ENCODE peak calls at places on chromosome 18, in five cellular contexts. B, Q, P, V and O are unnamed samples.

GRCh38 chr18:11147962-11148654 is 1.3 kb downstream of the PIEZO2 start:
- DNase-seq in B (no peak), Q (no peak), P (no peak), V (no peak), O (no peak)

GRCh38 chr18:24497052-24497754 is 36.8 kb downstream of the HRH4 start:
- DNase-seq in B (no peak), Q (no peak), P (no peak), V (peak), O (no peak)

GRCh38 chr18:33152376-33152775 is 288.1 kb downstream of the CCDC178 start:
- DNase-seq in B (no peak), Q (no peak), P (no peak), V (no peak), O (no peak)

GRCh38 chr18:13800505-13801259 is 23.3 kb upstream of the MC5R start:
- DNase-seq in B (peak), Q (peak), P (peak), V (peak), O (peak)

GRCh38 chr18:4125246-4125938 is 329.7 kb downstream of the DLGAP1 start:
- DNase-seq in B (no peak), Q (no peak), P (no peak), V (no peak), O (no peak)

GRCh38 chr18:42883177-42883576 is 232.3 kb downstream of the RIT2 start:
- DNase-seq in B (no peak), Q (no peak), P (no peak), V (no peak), O (no peak)

GRCh38 chr18:52163478-52163877 is 176.5 kb upstream of the DCC start:
- DNase-seq in B (no peak), Q (no peak), P (no peak), V (no peak), O (no peak)

GRCh38 chr18:74775239-74775638 is 177.6 kb downstream of the ZNF407 start:
- DNase-seq in B (no peak), Q (no peak), P (no peak), V (peak), O (no peak)

GRCh38 chr18:26621161-26622026 is 73.0 kb upstream of the KCTD1 start:
- DNase-seq in B (peak), Q (peak), P (peak), V (no peak), O (peak)

GRCh38 chr18:4765401-4765800 is 310.3 kb upstream of the DLGAP1 start:
- DNase-seq in B (no peak), Q (no peak), P (no peak), V (no peak), O (no peak)

GRCh38 chr18:26091047-26091630 is 726 bp upstream of the SS18 start:
- DNase-seq in B (no peak), Q (peak), P (peak), V (no peak), O (peak)

GRCh38 chr18:22556271-22556990 is 138.7 kb upstream of the CTAGE1 start:
- DNase-seq in B (no peak), Q (no peak), P (no peak), V (peak), O (no peak)

GRCh38 chr18:448116-448515 is 52.4 kb downstream of the COLEC12 start:
- DNase-seq in B (no peak), Q (no peak), P (no peak), V (peak), O (no peak)

GRCh38 chr18:4789506-4789905 is 334.4 kb upstream of the DLGAP1 start:
- DNase-seq in B (no peak), Q (no peak), P (no peak), V (no peak), O (no peak)

GRCh38 chr18:22710628-22711380 is 222.3 kb upstream of the RBBP8 start:
- DNase-seq in B (peak), Q (peak), P (no peak), V (peak), O (no peak)

GRCh38 chr18:51211552-51211951 is 14.1 kb upstream of the MEX3C start:
- DNase-seq in B (no peak), Q (no peak), P (peak), V (peak), O (peak)

DNA sequence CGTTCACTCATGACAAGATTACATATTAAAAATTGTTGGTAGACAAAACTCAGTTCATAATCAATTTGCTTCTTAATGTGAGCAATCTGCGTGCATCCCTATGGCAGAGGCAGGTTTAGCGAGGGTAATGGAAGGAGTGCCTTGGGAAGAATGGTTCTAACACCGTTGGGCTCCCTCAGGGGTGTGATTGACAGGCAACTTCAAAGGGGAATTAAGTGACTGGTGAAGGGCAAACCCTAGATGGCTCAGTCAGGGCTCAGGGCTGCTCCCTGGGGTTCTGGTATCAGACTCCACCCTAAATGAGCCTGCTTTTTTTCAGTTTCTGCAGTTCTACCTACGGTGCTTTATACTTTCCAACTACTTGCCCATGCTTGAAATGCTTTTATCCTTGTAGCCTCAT is 419.5 kb upstream of the CELF4 start:
- DNase-seq in B (no peak), Q (no peak), P (no peak), V (no peak), O (no peak)
- TF ChIP-seq BHLHE40 in B (no peak), Q (no peak), P (no peak), V (no peak), O (no peak)

GRCh38 chr18:80171190-80171872 is 62.3 kb downstream of the ADNP2 start:
- DNase-seq in B (peak), Q (peak), P (peak), V (peak), O (no peak)
- TF ChIP-seq BHLHE40 in B (no peak), Q (no peak), P (no peak), V (no peak), O (no peak)

GRCh38 chr18:60277855-60278480 is 94.6 kb downstream of the MC4R start:
- DNase-seq in B (no peak), Q (no peak), P (no peak), V (peak), O (no peak)

GRCh38 chr18:60279394-60279793 is 93.2 kb downstream of the MC4R start:
- DNase-seq in B (no peak), Q (no peak), P (no peak), V (no peak), O (no peak)
- TF ChIP-seq BHLHE40 in B (no peak), Q (no peak), P (no peak), V (no peak), O (no peak)

DNA sequence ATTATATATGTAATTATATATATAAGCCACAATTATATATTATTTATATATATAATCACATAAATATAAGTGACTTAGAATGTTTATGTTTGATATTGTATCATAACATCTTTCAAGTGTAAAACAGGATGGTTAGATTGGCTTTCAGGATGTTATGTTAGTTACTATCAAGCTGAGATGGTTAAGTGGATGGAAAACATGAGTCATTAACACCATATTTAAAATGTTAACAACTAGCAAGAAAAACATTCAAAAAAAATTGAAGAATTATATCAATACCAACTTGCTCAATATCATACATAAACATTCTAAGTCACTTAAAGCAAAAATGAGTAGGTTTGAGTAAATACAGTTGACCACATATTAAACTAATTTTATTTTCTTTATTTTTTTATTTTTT is 21.8 kb upstream of the RAB27B start:
- DNase-seq in B (no peak), Q (no peak), P (no peak), V (peak), O (no peak)
- TF ChIP-seq BHLHE40 in B (no peak), Q (no peak), P (no peak), V (no peak), O (no peak)

DNA sequence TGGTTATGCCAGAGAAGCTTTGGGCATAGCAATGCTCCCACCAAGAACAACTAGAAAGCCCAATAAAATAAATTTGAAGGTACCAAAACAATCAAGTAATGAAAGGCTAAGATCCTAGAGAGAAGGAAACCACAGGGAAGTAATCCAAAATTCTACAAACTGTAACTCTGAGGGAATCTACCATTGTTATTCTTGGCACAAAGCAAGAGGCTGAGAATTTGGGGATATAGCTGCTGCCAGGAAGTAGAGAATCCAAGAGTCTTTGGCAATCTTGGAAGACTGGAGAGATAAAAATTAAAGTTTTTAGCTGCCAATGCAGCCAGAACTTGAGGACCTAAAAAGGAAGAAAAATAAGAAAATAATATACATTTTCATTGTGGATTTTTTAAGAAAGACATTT is 68.5 kb downstream of the PIGN start:
- DNase-seq in B (no peak), Q (no peak), P (no peak), V (peak), O (no peak)
- TF ChIP-seq BHLHE40 in B (no peak), Q (no peak), P (no peak), V (no peak), O (no peak)

GRCh38 chr18:63752661-63753060 is 22.6 kb upstream of the SERPINB7 start:
- DNase-seq in B (no peak), Q (no peak), P (no peak), V (no peak), O (no peak)
- TF ChIP-seq BHLHE40 in B (no peak), Q (no peak), P (no peak), V (no peak), O (no peak)

GRCh38 chr18:79379251-79379905 is 16.4 kb upstream of the NFATC1 start:
- DNase-seq in B (no peak), Q (no peak), P (no peak), V (no peak), O (no peak)
- TF ChIP-seq BHLHE40 in B (no peak), Q (no peak), P (no peak), V (no peak), O (no peak)

GRCh38 chr18:56066524-56067215 is 478.7 kb upstream of the TCF4 start:
- DNase-seq in B (no peak), Q (no peak), P (no peak), V (no peak), O (no peak)

GRCh38 chr18:56068030-56068671 is 480.2 kb upstream of the TCF4 start:
- DNase-seq in B (no peak), Q (no peak), P (no peak), V (peak), O (no peak)

GRCh38 chr18:56068701-56069100 is 480.7 kb upstream of the TCF4 start:
- DNase-seq in B (no peak), Q (no peak), P (no peak), V (no peak), O (no peak)

GRCh38 chr18:56065101-56065500 is 477.1 kb upstream of the TCF4 start:
- DNase-seq in B (no peak), Q (no peak), P (no peak), V (no peak), O (no peak)

GRCh38 chr18:56067216-56067611 is 479.2 kb upstream of the TCF4 start:
- DNase-seq in B (no peak), Q (no peak), P (no peak), V (peak), O (no peak)
- TF ChIP-seq BHLHE40 in B (no peak), Q (no peak), P (no peak), V (no peak), O (no peak)

GRCh38 chr18:12703714-12704113 is 872 bp downstream of the PSMG2 start:
- DNase-seq in B (peak), Q (peak), P (no peak), V (peak), O (no peak)
- TF ChIP-seq BHLHE40 in B (no peak), Q (no peak), P (no peak), V (no peak), O (no peak)